ENCODE peak calls at places on chromosomes 12 and 14, in four cellular contexts. One of them, this sample, is unnamed.

GRCh38 chr12:94873368-94874085 is 130.0 kb downstream of the NDUFA12 start:
- DNase-seq in heart right ventricle: peak; percentile 29
- DNase-seq in choroid plexus epithelial cell: no peak
- DNase-seq in epithelial cell of proximal tubule: no peak
- DNase-seq in this sample: peak; percentile 49

GRCh38 chr12:123933214-123933613 is 39.4 kb downstream of the CCDC92 start:
- DNase-seq in choroid plexus epithelial cell: no peak
- DNase-seq in heart right ventricle: no peak
- DNase-seq in epithelial cell of proximal tubule: no peak
- DNase-seq in this sample: no peak

GRCh38 chr12:4037747-4038312 is 164.6 kb upstream of the PARP11 start:
- DNase-seq in choroid plexus epithelial cell: peak; percentile 70
- DNase-seq in epithelial cell of proximal tubule: no peak
- DNase-seq in heart right ventricle: no peak
- DNase-seq in this sample: peak; percentile 61

GRCh38 chr12:58621126-58621525 is 299.2 kb downstream of the LRIG3 start:
- DNase-seq in heart right ventricle: peak; percentile 8
- DNase-seq in epithelial cell of proximal tubule: no peak
- DNase-seq in choroid plexus epithelial cell: no peak
- DNase-seq in this sample: no peak

GRCh38 chr14:23121401-23121800 is 2.3 kb upstream of the CEBPE start:
- DNase-seq in choroid plexus epithelial cell: peak; percentile 70
- DNase-seq in epithelial cell of proximal tubule: no peak
- DNase-seq in heart right ventricle: no peak
- DNase-seq in this sample: peak; percentile 87

GRCh38 chr12:132559652-132560420 is 50.5 kb downstream of the LRCOL1 start:
- DNase-seq in heart right ventricle: peak; percentile 40
- DNase-seq in choroid plexus epithelial cell: peak; percentile 36
- DNase-seq in epithelial cell of proximal tubule: no peak
- DNase-seq in this sample: peak; percentile 33

GRCh38 chr14:39266589-39266870 is 32.8 kb downstream of the MIA2 start:
- DNase-seq in epithelial cell of proximal tubule: no peak
- DNase-seq in choroid plexus epithelial cell: no peak
- DNase-seq in heart right ventricle: peak; percentile 66
- DNase-seq in this sample: peak; percentile 59

GRCh38 chr12:108619369-108620160 is 14.1 kb downstream of the SELPLG start:
- DNase-seq in heart right ventricle: no peak
- DNase-seq in choroid plexus epithelial cell: no peak
- DNase-seq in epithelial cell of proximal tubule: no peak
- DNase-seq in this sample: no peak

GRCh38 chr14:25259470-25259869 is 209.5 kb upstream of the STXBP6 start:
- DNase-seq in epithelial cell of proximal tubule: no peak
- DNase-seq in choroid plexus epithelial cell: no peak
- DNase-seq in heart right ventricle: no peak
- DNase-seq in this sample: no peak

GRCh38 chr12:119129827-119130434 is 48.8 kb upstream of the HSPB8 start:
- DNase-seq in heart right ventricle: no peak
- DNase-seq in choroid plexus epithelial cell: no peak
- DNase-seq in epithelial cell of proximal tubule: no peak
- DNase-seq in this sample: no peak

GRCh38 chr12:50110762-50111416 is 1.1 kb upstream of the COX14 start:
- DNase-seq in choroid plexus epithelial cell: peak; percentile 53
- DNase-seq in epithelial cell of proximal tubule: peak; percentile 74
- DNase-seq in heart right ventricle: peak; percentile 76
- DNase-seq in this sample: peak; percentile 56

GRCh38 chr12:130838284-130838950 is 633 bp downstream of the STX2 start:
- DNase-seq in heart right ventricle: no peak
- DNase-seq in epithelial cell of proximal tubule: no peak
- DNase-seq in choroid plexus epithelial cell: peak; percentile 21
- DNase-seq in this sample: peak; percentile 27

GRCh38 chr14:45253070-45253753 is at the start of gene MIS18BP1:
- DNase-seq in epithelial cell of proximal tubule: peak; percentile 66
- DNase-seq in choroid plexus epithelial cell: peak; percentile 97
- DNase-seq in heart right ventricle: peak; percentile 94
- DNase-seq in this sample: peak; percentile 99

GRCh38 chr14:84707830-84708229 is 822.1 kb upstream of the FLRT2 start:
- DNase-seq in choroid plexus epithelial cell: no peak
- DNase-seq in epithelial cell of proximal tubule: no peak
- DNase-seq in heart right ventricle: no peak
- DNase-seq in this sample: no peak

GRCh38 chr12:76199808-76200207 is 115.3 kb upstream of the NAP1L1 start:
- DNase-seq in choroid plexus epithelial cell: peak; percentile 89
- DNase-seq in epithelial cell of proximal tubule: no peak
- DNase-seq in heart right ventricle: no peak
- DNase-seq in this sample: peak; percentile 93

GRCh38 chr14:95421741-95422140 is 94.7 kb downstream of the SYNE3 start:
- DNase-seq in epithelial cell of proximal tubule: no peak
- DNase-seq in heart right ventricle: no peak
- DNase-seq in choroid plexus epithelial cell: no peak
- DNase-seq in this sample: no peak

GRCh38 chr12:57097554-57097835 is 8.6 kb downstream of the NAB2 start:
- DNase-seq in heart right ventricle: no peak
- DNase-seq in epithelial cell of proximal tubule: no peak
- DNase-seq in choroid plexus epithelial cell: no peak
- DNase-seq in this sample: no peak

GRCh38 chr12:54294914-54295566 is 5.8 kb downstream of the NFE2 start:
- DNase-seq in choroid plexus epithelial cell: no peak
- DNase-seq in epithelial cell of proximal tubule: no peak
- DNase-seq in heart right ventricle: no peak
- DNase-seq in this sample: no peak

GRCh38 chr12:121026274-121027045 is 10.2 kb upstream of the C12orf43 start:
- DNase-seq in epithelial cell of proximal tubule: no peak
- DNase-seq in heart right ventricle: no peak
- DNase-seq in choroid plexus epithelial cell: no peak
- DNase-seq in this sample: no peak

GRCh38 chr12:48122065-48122834 is 3.1 kb downstream of the PFKM start:
- DNase-seq in epithelial cell of proximal tubule: no peak
- DNase-seq in choroid plexus epithelial cell: no peak
- DNase-seq in heart right ventricle: no peak
- DNase-seq in this sample: no peak

GRCh38 chr12:57547366-57548315 is 649 bp upstream of the DCTN2 start:
- DNase-seq in heart right ventricle: no peak
- DNase-seq in choroid plexus epithelial cell: no peak
- DNase-seq in epithelial cell of proximal tubule: no peak
- DNase-seq in this sample: no peak

GRCh38 chr12:64621257-64621942 is 11.1 kb downstream of the RASSF3 start:
- DNase-seq in choroid plexus epithelial cell: peak; percentile 84
- DNase-seq in epithelial cell of proximal tubule: no peak
- DNase-seq in heart right ventricle: no peak
- DNase-seq in this sample: peak; percentile 96

GRCh38 chr14:100864960-100865681 is 38.4 kb downstream of the RTL1 start:
- DNase-seq in epithelial cell of proximal tubule: no peak
- DNase-seq in heart right ventricle: no peak
- DNase-seq in choroid plexus epithelial cell: no peak
- DNase-seq in this sample: no peak

GRCh38 chr12:89960607-89961394 is 252.2 kb upstream of the ATP2B1 start:
- DNase-seq in choroid plexus epithelial cell: peak; percentile 58
- DNase-seq in heart right ventricle: no peak
- DNase-seq in epithelial cell of proximal tubule: no peak
- DNase-seq in this sample: peak; percentile 23

GRCh38 chr12:99916555-99916954 is 68.2 kb downstream of the ANKS1B start:
- DNase-seq in heart right ventricle: no peak
- DNase-seq in choroid plexus epithelial cell: no peak
- DNase-seq in epithelial cell of proximal tubule: no peak
- DNase-seq in this sample: no peak

GRCh38 chr12:85322715-85323114 is 42.7 kb downstream of the ALX1 start:
- DNase-seq in choroid plexus epithelial cell: peak; percentile 79
- DNase-seq in epithelial cell of proximal tubule: no peak
- DNase-seq in heart right ventricle: no peak
- DNase-seq in this sample: peak; percentile 41

GRCh38 chr14:75025082-75025481 is 22.4 kb downstream of the EIF2B2 start:
- DNase-seq in heart right ventricle: no peak
- DNase-seq in choroid plexus epithelial cell: peak; percentile 62
- DNase-seq in epithelial cell of proximal tubule: no peak
- DNase-seq in this sample: peak; percentile 41

GRCh38 chr14:89899917-89900680 is 54.4 kb downstream of the EFCAB11 start:
- DNase-seq in epithelial cell of proximal tubule: no peak
- DNase-seq in heart right ventricle: no peak
- DNase-seq in choroid plexus epithelial cell: peak; percentile 61
- DNase-seq in this sample: peak; percentile 39

GRCh38 chr12:7016958-7017571 is 1.2 kb downstream of the LPCAT3 start:
- DNase-seq in epithelial cell of proximal tubule: no peak
- DNase-seq in choroid plexus epithelial cell: no peak
- DNase-seq in heart right ventricle: no peak
- DNase-seq in this sample: no peak

GRCh38 chr12:7017870-7018349 is 366 bp downstream of the LPCAT3 start:
- DNase-seq in heart right ventricle: no peak
- DNase-seq in choroid plexus epithelial cell: no peak
- DNase-seq in epithelial cell of proximal tubule: no peak
- DNase-seq in this sample: no peak

GRCh38 chr12:7018350-7019042 is at the start of gene LPCAT3:
- DNase-seq in choroid plexus epithelial cell: peak; percentile 96
- DNase-seq in epithelial cell of proximal tubule: peak; percentile 52
- DNase-seq in heart right ventricle: peak; percentile 99
- DNase-seq in this sample: peak; percentile 95

GRCh38 chr12:7013101-7013500 is 5.2 kb downstream of the LPCAT3 start:
- DNase-seq in choroid plexus epithelial cell: no peak
- DNase-seq in epithelial cell of proximal tubule: no peak
- DNase-seq in heart right ventricle: no peak
- DNase-seq in this sample: no peak

DNA sequence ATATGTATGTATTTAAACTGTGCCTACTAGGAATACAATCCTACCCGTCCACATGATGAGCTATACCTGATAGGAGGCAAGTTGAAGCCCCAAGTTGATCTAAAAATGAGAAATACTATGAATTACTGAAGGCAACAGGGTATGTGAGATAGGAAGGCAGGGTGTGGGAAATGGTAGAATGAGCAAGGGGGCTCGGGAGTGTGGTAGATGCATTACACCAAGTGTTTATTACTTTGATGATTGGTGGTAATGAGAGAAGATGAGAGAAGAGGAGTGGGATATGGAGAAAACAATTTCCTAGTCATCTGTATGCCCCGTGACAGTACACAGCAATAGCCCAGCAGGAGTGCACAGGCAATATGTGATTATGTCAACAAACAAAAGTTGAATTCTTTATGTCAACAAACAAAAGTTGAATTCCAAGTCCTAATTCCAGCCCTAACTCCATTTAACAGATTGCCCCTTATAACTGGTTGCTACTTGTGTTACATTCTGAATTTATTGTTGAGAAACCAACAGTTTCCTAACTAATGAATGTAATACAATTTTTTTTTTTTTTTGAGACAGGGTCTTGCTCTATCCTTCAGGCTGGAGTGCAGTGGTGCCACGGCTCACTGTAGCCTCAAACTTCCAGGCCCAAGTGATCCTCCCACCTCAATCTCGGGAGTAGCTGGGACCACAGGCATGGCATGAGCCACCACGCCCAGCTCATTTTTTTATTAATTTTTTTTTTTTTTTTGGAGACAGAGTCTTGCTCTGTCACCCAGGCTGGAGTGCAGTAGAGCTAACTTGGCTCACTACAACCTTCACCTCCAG is 2.5 kb downstream of the LPCAT3 start:
- DNase-seq in heart right ventricle: no peak
- DNase-seq in epithelial cell of proximal tubule: no peak
- DNase-seq in choroid plexus epithelial cell: peak; percentile 55
- DNase-seq in this sample: peak; percentile 28
- H3K4me3 ChIP-seq in heart right ventricle: no peak overlapping the region
- H3K4me3 ChIP-seq in epithelial cell of proximal tubule: no peak overlapping the region
- H3K4me3 ChIP-seq in choroid plexus epithelial cell: no peak overlapping the region
- H3K4me3 ChIP-seq in this sample: no peak overlapping the region

GRCh38 chr14:69876221-69876847 is 2.9 kb upstream of the SMOC1 start:
- DNase-seq in epithelial cell of proximal tubule: no peak
- DNase-seq in heart right ventricle: no peak
- DNase-seq in choroid plexus epithelial cell: no peak
- DNase-seq in this sample: no peak
- TF ChIP-seq CTCF in epithelial cell of proximal tubule: no peak
- TF ChIP-seq CTCF in heart right ventricle: no peak
- TF ChIP-seq CTCF in choroid plexus epithelial cell: no peak
- TF ChIP-seq CTCF in this sample: no peak

DNA sequence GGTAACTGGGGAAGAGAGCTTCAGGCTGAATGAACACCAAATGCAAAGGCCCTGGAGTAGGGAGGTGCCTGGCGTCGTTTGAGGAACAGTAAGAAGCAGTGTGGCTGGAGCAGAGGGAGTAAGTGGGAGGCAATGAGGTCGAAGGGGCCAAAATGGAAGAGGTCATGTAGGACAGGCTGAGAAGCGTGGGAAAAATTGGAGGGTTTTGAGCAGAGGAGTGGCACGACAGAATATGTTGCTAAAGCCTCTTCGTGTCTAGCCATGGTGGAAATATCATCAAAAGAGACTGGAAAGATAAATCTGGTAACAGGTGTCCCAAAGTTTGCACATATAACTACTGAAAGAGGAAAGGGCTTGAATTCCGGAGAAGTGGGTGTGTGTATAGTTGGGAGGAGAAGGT is 1.9 kb downstream of the TRIM9 start:
- DNase-seq in epithelial cell of proximal tubule: no peak
- DNase-seq in choroid plexus epithelial cell: no peak
- DNase-seq in heart right ventricle: no peak
- DNase-seq in this sample: no peak
- H3K4me3 ChIP-seq in epithelial cell of proximal tubule: peak overlapping the region; percentile 69
- H3K4me3 ChIP-seq in choroid plexus epithelial cell: no peak overlapping the region
- H3K4me3 ChIP-seq in heart right ventricle: peak overlapping the region; percentile 70
- H3K4me3 ChIP-seq in this sample: no peak overlapping the region

GRCh38 chr14:104773505-104774452 is 20.8 kb downstream of the SIVA1 start:
- DNase-seq in epithelial cell of proximal tubule: no peak
- DNase-seq in choroid plexus epithelial cell: no peak
- DNase-seq in heart right ventricle: peak; percentile 11
- DNase-seq in this sample: no peak
- TF ChIP-seq CTCF in epithelial cell of proximal tubule: no peak
- TF ChIP-seq CTCF in choroid plexus epithelial cell: peak; percentile 1
- TF ChIP-seq CTCF in heart right ventricle: peak; percentile 7
- TF ChIP-seq CTCF in this sample: no peak

GRCh38 chr12:14243941-14244340 is 121.5 kb upstream of the ATF7IP start:
- DNase-seq in epithelial cell of proximal tubule: no peak
- DNase-seq in heart right ventricle: no peak
- DNase-seq in choroid plexus epithelial cell: no peak
- DNase-seq in this sample: no peak

GRCh38 chr12:14239350-14239934 is 126.0 kb upstream of the ATF7IP start:
- DNase-seq in choroid plexus epithelial cell: peak; percentile 37
- DNase-seq in epithelial cell of proximal tubule: no peak
- DNase-seq in heart right ventricle: no peak
- DNase-seq in this sample: peak; percentile 74

GRCh38 chr12:14238224-14238792 is 127.2 kb upstream of the ATF7IP start:
- DNase-seq in choroid plexus epithelial cell: peak; percentile 72
- DNase-seq in epithelial cell of proximal tubule: no peak
- DNase-seq in heart right ventricle: no peak
- DNase-seq in this sample: peak; percentile 62

GRCh38 chr12:14239935-14240872 is 125.3 kb upstream of the ATF7IP start:
- DNase-seq in heart right ventricle: no peak
- DNase-seq in choroid plexus epithelial cell: no peak
- DNase-seq in epithelial cell of proximal tubule: no peak
- DNase-seq in this sample: no peak

DNA sequence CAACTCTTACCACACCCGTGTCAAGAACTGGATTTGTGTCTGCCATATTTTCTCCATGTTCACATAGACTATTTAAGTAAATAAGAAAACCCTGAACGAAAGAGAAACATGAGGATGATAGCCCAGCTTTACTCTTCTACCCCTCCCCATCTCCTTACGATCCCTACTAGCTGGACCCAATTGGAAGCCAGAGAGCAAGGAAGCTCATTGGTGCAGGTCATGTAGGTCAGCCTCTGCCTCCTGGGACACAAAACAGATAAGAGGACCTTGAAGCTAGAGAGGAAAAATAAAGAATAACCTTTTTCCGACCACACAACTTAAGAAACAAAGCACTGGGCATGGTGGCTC is 124.6 kb upstream of the ATF7IP start:
- DNase-seq in epithelial cell of proximal tubule: no peak
- DNase-seq in heart right ventricle: no peak
- DNase-seq in choroid plexus epithelial cell: no peak
- DNase-seq in this sample: no peak
- H3K4me3 ChIP-seq in epithelial cell of proximal tubule: no peak overlapping the region
- H3K4me3 ChIP-seq in heart right ventricle: no peak overlapping the region
- H3K4me3 ChIP-seq in choroid plexus epithelial cell: no peak overlapping the region
- H3K4me3 ChIP-seq in this sample: no peak overlapping the region

GRCh38 chr12:100919116-100919515 is 124.5 kb downstream of the ANO4 start:
- DNase-seq in heart right ventricle: no peak
- DNase-seq in epithelial cell of proximal tubule: no peak
- DNase-seq in choroid plexus epithelial cell: no peak
- DNase-seq in this sample: no peak
- TF ChIP-seq CTCF in heart right ventricle: no peak
- TF ChIP-seq CTCF in epithelial cell of proximal tubule: no peak
- TF ChIP-seq CTCF in choroid plexus epithelial cell: no peak
- TF ChIP-seq CTCF in this sample: no peak

This sample was measured in fibroblast of villous mesenchyme.